ENCODE peak calls at places on chromosomes 12 and 14, in five cellular contexts. One of them, this sample, is unnamed.

GRCh38 chr14:105087308-105087962 is 22.2 kb upstream of the GPR132 start:
- DNase-seq in left ventricle myocardium inferior: peak; percentile 62
- DNase-seq in testis: peak; percentile 58
- DNase-seq in body of pancreas: no peak
- DNase-seq in osteoblast: peak; percentile 98
- DNase-seq in this sample: peak; percentile 78

GRCh38 chr14:101584049-101584859 is 23.0 kb downstream of the DIO3 start:
- DNase-seq in left ventricle myocardium inferior: peak; percentile 21
- DNase-seq in testis: peak; percentile 76
- DNase-seq in body of pancreas: no peak
- DNase-seq in osteoblast: peak; percentile 91
- DNase-seq in this sample: peak; percentile 54

GRCh38 chr12:9687228-9687627 is 17.7 kb downstream of the CLEC2D start:
- DNase-seq in left ventricle myocardium inferior: no peak
- DNase-seq in testis: no peak
- DNase-seq in body of pancreas: no peak
- DNase-seq in osteoblast: no peak
- DNase-seq in this sample: no peak

GRCh38 chr12:69555461-69555860 is 29.8 kb upstream of the CCT2 start:
- DNase-seq in left ventricle myocardium inferior: no peak
- DNase-seq in testis: no peak
- DNase-seq in body of pancreas: no peak
- DNase-seq in osteoblast: peak; percentile 92
- DNase-seq in this sample: no peak

GRCh38 chr12:19846561-19846960 is 407.3 kb downstream of the AEBP2 start:
- DNase-seq in left ventricle myocardium inferior: no peak
- DNase-seq in testis: no peak
- DNase-seq in body of pancreas: no peak
- DNase-seq in osteoblast: no peak
- DNase-seq in this sample: no peak

GRCh38 chr12:127742231-127742630 is 524.7 kb upstream of the TMEM132C start:
- DNase-seq in left ventricle myocardium inferior: no peak
- DNase-seq in testis: no peak
- DNase-seq in body of pancreas: no peak
- DNase-seq in osteoblast: no peak
- DNase-seq in this sample: no peak

GRCh38 chr14:64114166-64114565 is 180.0 kb downstream of the ESR2 start:
- DNase-seq in left ventricle myocardium inferior: no peak
- DNase-seq in testis: no peak
- DNase-seq in body of pancreas: no peak
- DNase-seq in osteoblast: no peak
- DNase-seq in this sample: no peak

GRCh38 chr14:20440882-20441281 is 4.9 kb upstream of the KLHL33 start:
- DNase-seq in left ventricle myocardium inferior: no peak
- DNase-seq in testis: no peak
- DNase-seq in body of pancreas: no peak
- DNase-seq in osteoblast: no peak
- DNase-seq in this sample: no peak

GRCh38 chr14:72024043-72024407 is 91.8 kb downstream of the RGS6 start:
- DNase-seq in left ventricle myocardium inferior: no peak
- DNase-seq in testis: peak; percentile 67
- DNase-seq in body of pancreas: peak; percentile 40
- DNase-seq in osteoblast: no peak
- DNase-seq in this sample: no peak

GRCh38 chr12:67155863-67156262 is 113.3 kb upstream of the CAND1 start:
- DNase-seq in left ventricle myocardium inferior: no peak
- DNase-seq in testis: peak; percentile 28
- DNase-seq in body of pancreas: no peak
- DNase-seq in osteoblast: no peak
- DNase-seq in this sample: no peak

GRCh38 chr12:114328292-114328691 is 77.7 kb downstream of the TBX5 start:
- DNase-seq in left ventricle myocardium inferior: no peak
- DNase-seq in testis: no peak
- DNase-seq in body of pancreas: no peak
- DNase-seq in osteoblast: no peak
- DNase-seq in this sample: no peak

GRCh38 chr14:25049127-25049558 is 804 bp downstream of the STXBP6 start:
- DNase-seq in left ventricle myocardium inferior: no peak
- DNase-seq in testis: no peak
- DNase-seq in body of pancreas: peak; percentile 47
- DNase-seq in osteoblast: no peak
- DNase-seq in this sample: no peak

GRCh38 chr14:67932708-67933107 is 113.1 kb downstream of the RAD51B start:
- DNase-seq in left ventricle myocardium inferior: no peak
- DNase-seq in testis: no peak
- DNase-seq in body of pancreas: no peak
- DNase-seq in osteoblast: no peak
- DNase-seq in this sample: no peak

GRCh38 chr14:73223049-73223448 is 14.3 kb upstream of the PAPLN start:
- DNase-seq in left ventricle myocardium inferior: no peak
- DNase-seq in testis: no peak
- DNase-seq in body of pancreas: no peak
- DNase-seq in osteoblast: no peak
- DNase-seq in this sample: no peak

GRCh38 chr12:56634242-56634836 is 4.2 kb upstream of the BAZ2A start:
- DNase-seq in left ventricle myocardium inferior: no peak
- DNase-seq in testis: peak; percentile 76
- DNase-seq in body of pancreas: peak; percentile 70
- DNase-seq in osteoblast: peak; percentile 87
- DNase-seq in this sample: peak; percentile 86
- H3K4me1 ChIP-seq in left ventricle myocardium inferior: peaks cover 92% of the 10 kb centered on the region
- H3K4me1 ChIP-seq in testis: peaks cover 43% of the 10 kb centered on the region
- H3K4me1 ChIP-seq in body of pancreas: peaks cover 68% of the 10 kb centered on the region
- H3K4me1 ChIP-seq in osteoblast: peaks cover 44% of the 10 kb centered on the region
- H3K4me1 ChIP-seq in this sample: peaks cover 51% of the 10 kb centered on the region

GRCh38 chr14:82537831-82538230 is 1004.2 kb upstream of the SEL1L start:
- DNase-seq in left ventricle myocardium inferior: no peak
- DNase-seq in testis: no peak
- DNase-seq in body of pancreas: no peak
- DNase-seq in osteoblast: no peak
- DNase-seq in this sample: no peak
- H3K9me3 ChIP-seq in left ventricle myocardium inferior: peaks cover 13% of the 10 kb centered on the region
- H3K9me3 ChIP-seq in testis: no peaks in the 10 kb centered on the region
- H3K9me3 ChIP-seq in body of pancreas: no peaks in the 10 kb centered on the region
- H3K9me3 ChIP-seq in osteoblast: no peaks in the 10 kb centered on the region
- H3K9me3 ChIP-seq in this sample: no peaks in the 10 kb centered on the region

DNA sequence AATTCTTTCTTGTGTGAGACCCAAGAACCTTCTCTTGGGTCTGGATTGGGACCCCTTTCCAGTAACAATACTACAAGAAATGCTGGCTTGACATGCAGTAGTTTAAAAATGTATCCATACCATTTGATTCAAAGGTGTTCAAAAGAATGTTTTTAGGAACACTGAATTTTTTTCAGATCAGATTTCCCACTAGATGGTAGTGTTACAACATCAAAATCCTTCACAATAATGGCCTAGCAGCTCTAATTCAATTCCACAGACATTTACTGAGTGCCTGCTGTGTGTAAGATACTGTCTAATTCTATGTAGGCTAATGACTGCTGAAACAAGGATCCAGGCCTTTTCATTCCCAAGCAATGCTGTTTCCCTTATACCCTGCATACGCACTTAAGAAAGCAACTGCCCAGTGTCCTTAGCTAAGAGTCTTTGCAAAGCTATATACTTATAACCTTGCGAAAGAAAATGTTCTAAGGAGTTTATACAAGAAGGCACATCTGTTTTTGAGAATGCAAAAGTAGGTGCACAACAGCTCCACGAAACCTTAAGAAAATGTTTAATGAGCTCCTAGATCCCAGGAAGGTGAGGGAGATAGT is 50.7 kb upstream of the PKP2 start:
- DNase-seq in left ventricle myocardium inferior: no peak
- DNase-seq in testis: no peak
- DNase-seq in body of pancreas: no peak
- DNase-seq in osteoblast: no peak
- DNase-seq in this sample: no peak
- TF ChIP-seq CTCF in left ventricle myocardium inferior: no peak
- TF ChIP-seq CTCF in testis: no peak
- TF ChIP-seq CTCF in body of pancreas: no peak
- TF ChIP-seq CTCF in osteoblast: no peak
- TF ChIP-seq CTCF in this sample: no peak

GRCh38 chr12:49944046-49944445 is 6.5 kb upstream of the AQP2 start:
- DNase-seq in left ventricle myocardium inferior: no peak
- DNase-seq in testis: no peak
- DNase-seq in body of pancreas: no peak
- DNase-seq in osteoblast: peak; percentile 51
- DNase-seq in this sample: peak; percentile 40

GRCh38 chr12:49941556-49942511 is 8.7 kb upstream of the AQP2 start:
- DNase-seq in left ventricle myocardium inferior: no peak
- DNase-seq in testis: no peak
- DNase-seq in body of pancreas: no peak
- DNase-seq in osteoblast: no peak
- DNase-seq in this sample: peak; percentile 51

GRCh38 chr12:49943663-49943945 is 6.9 kb upstream of the AQP2 start:
- DNase-seq in left ventricle myocardium inferior: no peak
- DNase-seq in testis: no peak
- DNase-seq in body of pancreas: no peak
- DNase-seq in osteoblast: no peak
- DNase-seq in this sample: no peak

GRCh38 chr12:49942921-49943662 is 7.4 kb upstream of the AQP2 start:
- DNase-seq in left ventricle myocardium inferior: no peak
- DNase-seq in testis: no peak
- DNase-seq in body of pancreas: no peak
- DNase-seq in osteoblast: peak; percentile 30
- DNase-seq in this sample: peak; percentile 69

GRCh38 chr12:49942512-49942893 is 8.0 kb upstream of the AQP2 start:
- DNase-seq in left ventricle myocardium inferior: no peak
- DNase-seq in testis: no peak
- DNase-seq in body of pancreas: no peak
- DNase-seq in osteoblast: no peak
- DNase-seq in this sample: no peak
- H3K4me1 ChIP-seq in left ventricle myocardium inferior: peaks cover 12% of the 10 kb centered on the region
- H3K4me1 ChIP-seq in testis: peaks cover 10% of the 10 kb centered on the region
- H3K4me1 ChIP-seq in body of pancreas: peaks cover 29% of the 10 kb centered on the region
- H3K4me1 ChIP-seq in osteoblast: peaks cover 5% of the 10 kb centered on the region
- H3K4me1 ChIP-seq in this sample: peaks cover 11% of the 10 kb centered on the region

GRCh38 chr12:31950492-31950891 is 8.7 kb upstream of the RESF1 start:
- DNase-seq in left ventricle myocardium inferior: no peak
- DNase-seq in testis: no peak
- DNase-seq in body of pancreas: no peak
- DNase-seq in osteoblast: no peak
- DNase-seq in this sample: no peak

GRCh38 chr12:31950088-31950487 is 9.1 kb upstream of the RESF1 start:
- DNase-seq in left ventricle myocardium inferior: no peak
- DNase-seq in testis: no peak
- DNase-seq in body of pancreas: no peak
- DNase-seq in osteoblast: no peak
- DNase-seq in this sample: no peak

GRCh38 chr12:31952418-31952817 is 6.8 kb upstream of the RESF1 start:
- DNase-seq in left ventricle myocardium inferior: no peak
- DNase-seq in testis: no peak
- DNase-seq in body of pancreas: no peak
- DNase-seq in osteoblast: no peak
- DNase-seq in this sample: no peak

GRCh38 chr12:31951939-31952338 is 7.3 kb upstream of the RESF1 start:
- DNase-seq in left ventricle myocardium inferior: no peak
- DNase-seq in testis: no peak
- DNase-seq in body of pancreas: no peak
- DNase-seq in osteoblast: peak; percentile 72
- DNase-seq in this sample: no peak

GRCh38 chr12:31951008-31951407 is 8.2 kb upstream of the RESF1 start:
- DNase-seq in left ventricle myocardium inferior: no peak
- DNase-seq in testis: no peak
- DNase-seq in body of pancreas: no peak
- DNase-seq in osteoblast: no peak
- DNase-seq in this sample: no peak
- H3K9me3 ChIP-seq in left ventricle myocardium inferior: peaks cover 14% of the 10 kb centered on the region
- H3K9me3 ChIP-seq in testis: no peaks in the 10 kb centered on the region
- H3K9me3 ChIP-seq in body of pancreas: no peaks in the 10 kb centered on the region
- H3K9me3 ChIP-seq in osteoblast: no peaks in the 10 kb centered on the region
- H3K9me3 ChIP-seq in this sample: no peaks in the 10 kb centered on the region

DNA sequence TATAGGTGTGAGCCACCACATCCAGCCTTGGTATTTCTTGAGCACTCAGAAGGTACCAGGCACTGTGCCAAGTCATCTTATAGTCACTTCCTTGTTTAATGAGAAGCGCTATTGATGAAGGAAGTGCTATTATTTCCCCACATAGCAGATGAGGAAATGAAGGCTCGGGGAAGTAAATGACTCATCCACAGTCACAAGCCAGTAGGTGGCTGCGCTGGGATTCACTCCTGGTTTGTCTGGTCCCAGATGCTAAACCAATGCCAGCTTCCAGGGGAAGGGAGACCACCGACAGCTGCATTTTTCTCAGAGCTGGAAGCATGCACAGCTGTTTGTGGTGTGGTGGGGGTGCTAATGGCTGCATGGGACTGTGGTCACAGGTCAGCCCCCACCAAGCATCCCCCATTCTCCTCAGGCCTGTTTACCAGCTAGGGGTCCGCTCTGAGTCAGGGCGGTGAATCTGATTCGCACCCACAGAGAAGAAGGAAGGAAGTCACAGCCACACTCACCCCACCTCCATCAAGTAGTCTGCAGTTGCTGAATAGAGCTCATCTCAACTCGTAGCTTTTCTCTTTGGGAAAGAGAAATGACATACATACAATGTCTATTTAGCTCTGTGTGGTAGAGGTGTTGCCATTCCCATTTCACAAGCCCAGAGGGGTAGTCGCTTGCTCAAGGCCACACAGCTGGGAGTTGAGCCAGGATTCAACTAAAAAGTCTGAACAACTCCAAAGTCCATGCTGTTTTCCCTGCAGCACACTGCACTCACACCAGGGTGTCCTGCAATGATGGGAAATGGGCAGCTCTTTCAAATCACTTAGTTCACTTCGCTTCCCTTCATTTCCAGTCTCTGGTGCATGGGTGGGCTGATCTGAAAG is 6.3 kb upstream of the LTBP2 start:
- DNase-seq in left ventricle myocardium inferior: no peak
- DNase-seq in testis: peak; percentile 58
- DNase-seq in body of pancreas: peak; percentile 56
- DNase-seq in osteoblast: peak; percentile 47
- DNase-seq in this sample: no peak
- TF ChIP-seq CTCF in left ventricle myocardium inferior: no peak
- TF ChIP-seq CTCF in testis: no peak
- TF ChIP-seq CTCF in body of pancreas: no peak
- TF ChIP-seq CTCF in osteoblast: no peak
- TF ChIP-seq CTCF in this sample: no peak

This sample was measured in upper lobe of right lung.